ENCODE peak calls at places on chromosomes 7 and 10, in four cellular contexts. E is heart right ventricle; I is RCC 7860; T is stimulated activated CD4-positive, alpha-beta T cell treated with anti-CD3 and anti-CD28 coated beads, TNF-alpha, amount 100 ng/mL, for 4 hours. M is an unnamed sample.

GRCh38 chr10:74310652-74311257 is 159.7 kb downstream of the ADK start:
- DNase-seq in E (no peak), I (no peak), T (no peak), M (no peak)

GRCh38 chr7:28547115-28547514 is 134.8 kb downstream of the CREB5 start:
- DNase-seq in E (no peak), I (no peak), T (no peak), M (no peak)

GRCh38 chr10:88986549-88987242 is 3.9 kb upstream of the FAS start:
- DNase-seq in E (no peak), I (no peak), T (no peak), M (no peak)

GRCh38 chr7:127863082-127863481 is 168.2 kb downstream of the LRRC4 start:
- DNase-seq in E (no peak), I (no peak), T (no peak), M (no peak)

GRCh38 chr7:141268614-141269013 is 194.8 kb downstream of the TMEM178B start:
- DNase-seq in E (no peak), I (no peak), T (no peak), M (no peak)

GRCh38 chr7:416761-417624 is 102.7 kb downstream of the PDGFA start:
- DNase-seq in E (no peak), I (no peak), T (no peak), M (no peak)

GRCh38 chr10:3936422-3937040 is 151.5 kb upstream of the KLF6 start:
- DNase-seq in E (no peak), I (no peak), T (no peak), M (no peak)

GRCh38 chr10:60521974-60522405 is 132.3 kb upstream of the ANK3 start:
- DNase-seq in E (no peak), I (no peak), T (no peak), M (no peak)

GRCh38 chr7:3027005-3027404 is 16.7 kb downstream of the CARD11 start:
- DNase-seq in E (no peak), I (no peak), T (no peak), M (no peak)

GRCh38 chr10:130454543-130455000 is 318.4 kb downstream of the GLRX3 start:
- DNase-seq in E (no peak), I (no peak), T (no peak), M (no peak)

GRCh38 chr7:146090023-146090645 is 26.5 kb upstream of the CNTNAP2 start:
- DNase-seq in E (no peak), I (peak), T (no peak), M (no peak)

GRCh38 chr7:92289321-92289720 is 43.5 kb downstream of the ANKIB1 start:
- DNase-seq in E (no peak), I (no peak), T (no peak), M (no peak)

GRCh38 chr10:71480662-71481061 is 83.9 kb downstream of the CDH23 start:
- DNase-seq in E (no peak), I (no peak), T (no peak), M (no peak)

GRCh38 chr10:114482915-114483314 is 78.6 kb upstream of the AFAP1L2 start:
- DNase-seq in E (no peak), I (no peak), T (no peak), M (no peak)

GRCh38 chr10:7718685-7719084 is 15.6 kb downstream of the ITIH2 start:
- DNase-seq in E (no peak), I (no peak), T (no peak), M (no peak)

GRCh38 chr7:83053965-83054364 is 108.7 kb downstream of the PCLO start:
- DNase-seq in E (no peak), I (no peak), T (no peak), M (no peak)

GRCh38 chr7:101740981-101741725 is 76.3 kb upstream of the CUX1 start:
- DNase-seq in E (no peak), I (no peak), T (no peak), M (no peak)

GRCh38 chr10:103806376-103807320 is 48.7 kb downstream of the SH3PXD2A start:
- DNase-seq in E (no peak), I (no peak), T (no peak), M (no peak)

GRCh38 chr7:39084344-39084743 is 106.6 kb downstream of the POU6F2 start:
- DNase-seq in E (no peak), I (no peak), T (no peak), M (no peak)

GRCh38 chr10:44242826-44243225 is 142.1 kb downstream of the CXCL12 start:
- DNase-seq in E (no peak), I (no peak), T (no peak), M (no peak)

GRCh38 chr10:117334075-117334474 is 41.2 kb downstream of the PDZD8 start:
- DNase-seq in E (no peak), I (no peak), T (no peak), M (no peak)

GRCh38 chr7:118183254-118183585 is 744 bp upstream of the LSM8 start:
- DNase-seq in E (no peak), I (no peak), T (no peak), M (no peak)

GRCh38 chr7:30931161-30931926 is 19.7 kb downstream of the AQP1 start:
- DNase-seq in E (no peak), I (no peak), T (no peak), M (no peak)

GRCh38 chr10:60877066-60877776 is 66.8 kb downstream of the RHOBTB1 start:
- DNase-seq in E (no peak), I (no peak), T (no peak), M (no peak)

GRCh38 chr7:157306836-157307533 is 29.8 kb upstream of the DNAJB6 start:
- DNase-seq in E (no peak), I (no peak), T (no peak), M (no peak)

GRCh38 chr7:82623812-82624211 is 180.2 kb upstream of the CACNA2D1 start:
- DNase-seq in E (no peak), I (no peak), T (no peak), M (no peak)

GRCh38 chr10:73956476-73957338 is 41.2 kb upstream of the VCL start:
- DNase-seq in E (no peak), I (peak), T (no peak), M (no peak)

GRCh38 chr7:90563286-90563685 is 32.8 kb upstream of the CDK14 start:
- DNase-seq in E (no peak), I (no peak), T (no peak), M (no peak)

GRCh38 chr7:26399309-26399610 is 107.6 kb downstream of the SNX10 start:
- DNase-seq in E (peak), I (no peak), T (no peak), M (no peak)

GRCh38 chr10:80201592-80202256 is 3.6 kb downstream of the ANXA11 start:
- DNase-seq in E (no peak), I (no peak), T (no peak), M (no peak)

GRCh38 chr10:5511231-5511884 is 12.0 kb upstream of the CALML5 start:
- DNase-seq in E (no peak), I (no peak), T (no peak), M (no peak)

M was measured in stimulated activated CD8-positive, alpha-beta memory T cell treated with anti-CD3 and anti-CD28 coated beads, Interleukin-7, amount 100 ng/mL, for 4 hours.